ENCODE peak calls at places on chromosome 16, in nine cellular contexts. V is body of pancreas, H is heart left ventricle, P is uterus, W is stomach, U is lower leg skin, M is esophagus squamous epithelium, C is endothelial cell of umbilical vein, K is ovary. R is an unnamed sample.

GRCh38 chr16:83698964-83699363 is 108.8 kb upstream of the HSBP1 start:
- DNase-seq in V (no peak), H (no peak), P (no peak), W (no peak), U (peak; percentile 39), M (no peak), C (no peak), K (no peak), R (no peak)

GRCh38 chr16:66751135-66751991 is at the start of gene DYNC1LI2:
- DNase-seq in V (peak; percentile 77), H (peak; percentile 86), P (peak; percentile 80), W (peak; percentile 78), U (peak; percentile 60), M (no peak), C (peak; percentile 60), K (peak; percentile 77), R (peak; percentile 86)

GRCh38 chr16:71637398-71637797 is 11.4 kb downstream of the MARVELD3 start:
- DNase-seq in V (no peak), H (peak; percentile 41), P (no peak), W (no peak), U (no peak), M (no peak), C (no peak), K (no peak), R (no peak)

GRCh38 chr16:14672403-14672971 is 21.6 kb downstream of the PLA2G10 start:
- DNase-seq in V (peak; percentile 35), H (no peak), P (no peak), W (peak; percentile 53), U (no peak), M (no peak), C (no peak), K (no peak), R (no peak)

GRCh38 chr16:10362077-10362863 is 23.6 kb upstream of the ATF7IP2 start:
- DNase-seq in V (no peak), H (no peak), P (no peak), W (no peak), U (no peak), M (no peak), C (no peak), K (no peak), R (peak; percentile 65)

GRCh38 chr16:81720973-81721907 is 57.9 kb upstream of the PLCG2 start:
- DNase-seq in V (no peak), H (no peak), P (no peak), W (no peak), U (no peak), M (no peak), C (no peak), K (no peak), R (no peak)

GRCh38 chr16:71952818-71953217 is 47.4 kb downstream of the PKD1L3 start:
- DNase-seq in V (no peak), H (no peak), P (no peak), W (no peak), U (no peak), M (no peak), C (no peak), K (no peak), R (no peak)

GRCh38 chr16:88783391-88784073 is 1.5 kb downstream of the PIEZO1 start:
- DNase-seq in V (no peak), H (no peak), P (no peak), W (peak; percentile 54), U (no peak), M (no peak), C (peak; percentile 83), K (no peak), R (no peak)

GRCh38 chr16:21990381-21990944 is 10.5 kb downstream of the PDZD9 start:
- DNase-seq in V (no peak), H (no peak), P (no peak), W (no peak), U (no peak), M (no peak), C (peak; percentile 41), K (no peak), R (no peak)

GRCh38 chr16:84368327-84368996 is at the start of gene ATP2C2:
- DNase-seq in V (peak; percentile 56), H (no peak), P (no peak), W (peak; percentile 78), U (no peak), M (no peak), C (no peak), K (no peak), R (no peak)

GRCh38 chr16:68756250-68757051 is 19.4 kb downstream of the CDH1 start:
- DNase-seq in V (peak; percentile 80), H (no peak), P (no peak), W (peak; percentile 70), U (peak; percentile 69), M (no peak), C (no peak), K (no peak), R (no peak)

GRCh38 chr16:55039931-55040330 is 109.3 kb downstream of the IRX5 start:
- DNase-seq in V (no peak), H (no peak), P (no peak), W (no peak), U (no peak), M (no peak), C (no peak), K (no peak), R (no peak)

GRCh38 chr16:67163164-67163902 is 1.2 kb upstream of the HSF4 start:
- DNase-seq in V (no peak), H (peak; percentile 60), P (no peak), W (no peak), U (no peak), M (no peak), C (peak; percentile 55), K (peak; percentile 73), R (peak; percentile 61)

GRCh38 chr16:87860553-87861299 is 8.6 kb downstream of the SLC7A5 start:
- DNase-seq in V (no peak), H (no peak), P (no peak), W (no peak), U (no peak), M (no peak), C (peak; percentile 38), K (no peak), R (peak; percentile 88)

GRCh38 chr16:2879854-2880508 is 3.0 kb upstream of the FLYWCH2 start:
- DNase-seq in V (no peak), H (no peak), P (no peak), W (no peak), U (no peak), M (no peak), C (no peak), K (no peak), R (no peak)

GRCh38 chr16:20409398-20410152 is at the start of gene ACSM5:
- DNase-seq in V (peak; percentile 65), H (peak; percentile 40), P (no peak), W (peak; percentile 75), U (peak; percentile 68), M (no peak), C (no peak), K (no peak), R (no peak)

GRCh38 chr16:84048306-84048705 is 5.7 kb upstream of the SLC38A8 start:
- DNase-seq in V (peak; percentile 84), H (no peak), P (no peak), W (peak; percentile 59), U (no peak), M (no peak), C (no peak), K (no peak), R (no peak)

GRCh38 chr16:84761448-84762368 is 58.1 kb upstream of the CRISPLD2 start:
- DNase-seq in V (no peak), H (no peak), P (no peak), W (no peak), U (no peak), M (no peak), C (no peak), K (no peak), R (no peak)

GRCh38 chr16:64051826-64052225 is 1070.0 kb downstream of the CDH11 start:
- DNase-seq in V (no peak), H (no peak), P (no peak), W (no peak), U (no peak), M (no peak), C (peak; percentile 19), K (no peak), R (no peak)

GRCh38 chr16:50671644-50672260 is 9.4 kb downstream of the SNX20 start:
- DNase-seq in V (no peak), H (no peak), P (no peak), W (no peak), U (no peak), M (no peak), C (peak; percentile 17), K (no peak), R (peak; percentile 66)

GRCh38 chr16:27238016-27238587 is 30.5 kb downstream of the NSMCE1 start:
- DNase-seq in V (no peak), H (peak; percentile 61), P (no peak), W (peak; percentile 44), U (no peak), M (no peak), C (peak; percentile 36), K (no peak), R (peak; percentile 56)

GRCh38 chr16:59296888-59297287 is 562.8 kb upstream of the GOT2 start:
- DNase-seq in V (no peak), H (no peak), P (no peak), W (no peak), U (no peak), M (no peak), C (no peak), K (no peak), R (no peak)

GRCh38 chr16:78815713-78816112 is 716.3 kb downstream of the WWOX start:
- DNase-seq in V (no peak), H (no peak), P (peak; percentile 38), W (no peak), U (no peak), M (no peak), C (no peak), K (peak; percentile 56), R (no peak)

GRCh38 chr16:46688657-46689491 is at the start of gene VPS35:
- DNase-seq in V (peak; percentile 100), H (peak; percentile 99), P (peak; percentile 99), W (peak; percentile 100), U (peak; percentile 100), M (peak; percentile 98), C (peak; percentile 99), K (peak; percentile 99), R (peak; percentile 99)
- TF ChIP-seq POLR2A in V (peak; percentile 81), H (no peak), P (peak; percentile 42), W (no peak), U (no peak), M (peak; percentile 88), C (peak; percentile 74), K (no peak), R (peak; percentile 6)

GRCh38 chr16:47460755-47461597 is at the start of the genes ITFG1 and PHKB:
- DNase-seq in V (peak; percentile 90), H (peak; percentile 94), P (peak; percentile 90), W (peak; percentile 91), U (peak; percentile 86), M (peak; percentile 61), C (peak; percentile 90), K (peak; percentile 86), R (peak; percentile 97)
- TF ChIP-seq POLR2A in V (peak; percentile 72), H (no peak), P (peak; percentile 72), W (no peak), U (no peak), M (peak; percentile 76), C (peak; percentile 82), K (peak; percentile 45), R (peak; percentile 81)

GRCh38 chr16:58025351-58026138 is at the start of gene MMP15:
- DNase-seq in V (peak; percentile 86), H (peak; percentile 73), P (peak; percentile 51), W (peak; percentile 94), U (peak; percentile 48), M (peak; percentile 10), C (peak; percentile 55), K (peak; percentile 30), R (peak; percentile 50)
- TF ChIP-seq POLR2A in V (no peak), H (no peak), P (no peak), W (no peak), U (no peak), M (no peak), C (no peak), K (no peak), R (no peak)

GRCh38 chr16:8962393-8963009 is 1.2 kb downstream of the USP7 start:
- DNase-seq in V (peak; percentile 33), H (no peak), P (no peak), W (peak; percentile 50), U (no peak), M (peak; percentile 14), C (peak; percentile 22), K (no peak), R (peak; percentile 56)
- TF ChIP-seq POLR2A in V (peak; percentile 41), H (no peak), P (no peak), W (no peak), U (no peak), M (peak; percentile 19), C (no peak), K (no peak), R (peak; percentile 7)

R was measured in erythroblast.